ENCODE peak calls at places on chromosome X, in four cellular contexts. X is anterior cingulate cortex, O is HFF-Myc, F is amniotic stem cell. U is an unnamed sample.

GRCh38 chrX:17425151-17425550 is 50.2 kb downstream of the NHS start:
- DNase-seq in X (no peak), O (no peak), F (no peak), U (no peak)

GRCh38 chrX:19237919-19238318 is 105.8 kb upstream of the PDHA1 start:
- DNase-seq in X (no peak), O (no peak), F (no peak), U (no peak)

GRCh38 chrX:151896734-151897474 is 15.8 kb upstream of the MAGEA4 start:
- DNase-seq in X (no peak), O (no peak), F (no peak), U (no peak)

GRCh38 chrX:12245650-12246645 is 107.7 kb downstream of the FRMPD4 start:
- DNase-seq in X (no peak), O (no peak), F (no peak), U (no peak)

GRCh38 chrX:110219920-110220319 is 98.0 kb downstream of the AMMECR1 start:
- DNase-seq in X (no peak), O (no peak), F (no peak), U (no peak)

GRCh38 chrX:3743821-3744439 is 30.5 kb upstream of the PRKX start:
- DNase-seq in X (no peak), O (no peak), F (no peak), U (no peak)

GRCh38 chrX:13645464-13646153 is 7.3 kb upstream of the TCEANC start:
- DNase-seq in X (no peak), O (no peak), F (no peak), U (no peak)

GRCh38 chrX:31265383-31265782 is 193.5 kb upstream of the FTHL17 start:
- DNase-seq in X (no peak), O (no peak), F (no peak), U (no peak)

GRCh38 chrX:132227383-132228112 is 8.3 kb upstream of the RAP2C start:
- DNase-seq in X (no peak), O (no peak), F (no peak), U (no peak)

GRCh38 chrX:7568597-7568996 is 274.4 kb upstream of the VCX start:
- DNase-seq in X (no peak), O (no peak), F (no peak), U (no peak)

GRCh38 chrX:50082741-50083140 is 118.1 kb downstream of the AKAP4 start:
- DNase-seq in X (no peak), O (no peak), F (no peak), U (no peak)

GRCh38 chrX:23945206-23945605 is 37.4 kb downstream of the CXorf58 start:
- DNase-seq in X (no peak), O (no peak), F (no peak), U (no peak)

GRCh38 chrX:66633541-66633940 is 5.3 kb downstream of the EDA2R start:
- DNase-seq in X (no peak), O (no peak), F (peak; percentile 15), U (no peak)

GRCh38 chrX:15623074-15623473 is 22.3 kb upstream of the ACE2 start:
- DNase-seq in X (no peak), O (no peak), F (no peak), U (no peak)

GRCh38 chrX:113741744-113742143 is 842.1 kb upstream of the HTR2C start:
- DNase-seq in X (no peak), O (no peak), F (no peak), U (peak; percentile 18)

GRCh38 chrX:69424910-69425309 is 79.2 kb upstream of the NALF2 start:
- DNase-seq in X (no peak), O (no peak), F (no peak), U (no peak)

GRCh38 chrX:123797543-123798447 is 62.1 kb upstream of the XIAP start:
- DNase-seq in X (no peak), O (no peak), F (no peak), U (no peak)

GRCh38 chrX:124086411-124086810 is 124.9 kb downstream of the STAG2 start:
- DNase-seq in X (no peak), O (no peak), F (no peak), U (no peak)

GRCh38 chrX:68880846-68881513 is 52.2 kb downstream of the EFNB1 start:
- DNase-seq in X (no peak), O (no peak), F (no peak), U (no peak)

GRCh38 chrX:115504167-115504566 is 56.8 kb upstream of the PLS3 start:
- DNase-seq in X (no peak), O (no peak), F (no peak), U (no peak)

GRCh38 chrX:44314259-44314734 is 29.2 kb downstream of the EFHC2 start:
- DNase-seq in X (no peak), O (no peak), F (no peak), U (peak; percentile 8)

GRCh38 chrX:50497067-50497466 is 26.4 kb upstream of the DGKK start:
- DNase-seq in X (no peak), O (no peak), F (no peak), U (no peak)

GRCh38 chrX:149641832-149642231 is 10.2 kb upstream of the TMEM185A start:
- DNase-seq in X (no peak), O (no peak), F (no peak), U (no peak)

GRCh38 chrX:117839544-117839943 is 277.1 kb downstream of the KLHL13 start:
- DNase-seq in X (no peak), O (no peak), F (no peak), U (no peak)

GRCh38 chrX:63128509-63128908 is 222.6 kb downstream of the SPIN4 start:
- DNase-seq in X (no peak), O (no peak), F (no peak), U (peak; percentile 1)

GRCh38 chrX:47285762-47286320 is 53.0 kb downstream of the USP11 start:
- DNase-seq in X (no peak), O (no peak), F (no peak), U (no peak)

GRCh38 chrX:88604433-88605221 is 142.4 kb upstream of the CPXCR1 start:
- DNase-seq in X (no peak), O (no peak), F (no peak), U (no peak)

U was measured in COLO829.